ENCODE peak calls at places on chromosomes 13 and 19, in six cellular contexts. One of them, this sample, is unnamed.

GRCh38 chr13:93304868-93305613 is 78.4 kb downstream of the GPC6 start:
- DNase-seq in aorta: no peak
- DNase-seq in NCI-H2081: peak; percentile 17
- DNase-seq in fibroblast of villous mesenchyme: no peak
- DNase-seq in stimulated activated CD8-positive, alpha-beta memory T cell treated with anti-CD3 and anti-CD28 coated beads, Interleukin-4, amount 100 ng/mL, for 24 hours: no peak
- DNase-seq in CD4-positive, alpha-beta memory T cell: no peak
- DNase-seq in this sample: no peak

GRCh38 chr13:95074820-95075219 is 226.4 kb downstream of the ABCC4 start:
- DNase-seq in aorta: no peak
- DNase-seq in CD4-positive, alpha-beta memory T cell: no peak
- DNase-seq in NCI-H2081: no peak
- DNase-seq in fibroblast of villous mesenchyme: no peak
- DNase-seq in stimulated activated CD8-positive, alpha-beta memory T cell treated with anti-CD3 and anti-CD28 coated beads, Interleukin-4, amount 100 ng/mL, for 24 hours: no peak
- DNase-seq in this sample: no peak

GRCh38 chr13:36839981-36840380 is 21.0 kb downstream of the RFXAP start:
- DNase-seq in fibroblast of villous mesenchyme: no peak
- DNase-seq in CD4-positive, alpha-beta memory T cell: no peak
- DNase-seq in aorta: no peak
- DNase-seq in stimulated activated CD8-positive, alpha-beta memory T cell treated with anti-CD3 and anti-CD28 coated beads, Interleukin-4, amount 100 ng/mL, for 24 hours: no peak
- DNase-seq in NCI-H2081: no peak
- DNase-seq in this sample: no peak

GRCh38 chr19:45296365-45296764 is 26.3 kb downstream of the CKM start:
- DNase-seq in fibroblast of villous mesenchyme: no peak
- DNase-seq in stimulated activated CD8-positive, alpha-beta memory T cell treated with anti-CD3 and anti-CD28 coated beads, Interleukin-4, amount 100 ng/mL, for 24 hours: no peak
- DNase-seq in NCI-H2081: no peak
- DNase-seq in aorta: no peak
- DNase-seq in CD4-positive, alpha-beta memory T cell: no peak
- DNase-seq in this sample: no peak

GRCh38 chr13:87887459-87888123 is 216.4 kb downstream of the SLITRK5 start:
- DNase-seq in aorta: no peak
- DNase-seq in NCI-H2081: no peak
- DNase-seq in stimulated activated CD8-positive, alpha-beta memory T cell treated with anti-CD3 and anti-CD28 coated beads, Interleukin-4, amount 100 ng/mL, for 24 hours: no peak
- DNase-seq in CD4-positive, alpha-beta memory T cell: no peak
- DNase-seq in fibroblast of villous mesenchyme: no peak
- DNase-seq in this sample: no peak

GRCh38 chr13:108483981-108484380 is 145.4 kb upstream of the MYO16 start:
- DNase-seq in CD4-positive, alpha-beta memory T cell: no peak
- DNase-seq in NCI-H2081: no peak
- DNase-seq in stimulated activated CD8-positive, alpha-beta memory T cell treated with anti-CD3 and anti-CD28 coated beads, Interleukin-4, amount 100 ng/mL, for 24 hours: no peak
- DNase-seq in aorta: no peak
- DNase-seq in fibroblast of villous mesenchyme: no peak
- DNase-seq in this sample: peak; percentile 61

GRCh38 chr13:25731511-25731910 is 320.3 kb downstream of the SHISA2 start:
- DNase-seq in aorta: no peak
- DNase-seq in stimulated activated CD8-positive, alpha-beta memory T cell treated with anti-CD3 and anti-CD28 coated beads, Interleukin-4, amount 100 ng/mL, for 24 hours: no peak
- DNase-seq in fibroblast of villous mesenchyme: no peak
- DNase-seq in CD4-positive, alpha-beta memory T cell: no peak
- DNase-seq in NCI-H2081: no peak
- DNase-seq in this sample: no peak

GRCh38 chr13:99590519-99591011 is 89.3 kb downstream of the TM9SF2 start:
- DNase-seq in stimulated activated CD8-positive, alpha-beta memory T cell treated with anti-CD3 and anti-CD28 coated beads, Interleukin-4, amount 100 ng/mL, for 24 hours: no peak
- DNase-seq in aorta: no peak
- DNase-seq in fibroblast of villous mesenchyme: peak; percentile 11
- DNase-seq in CD4-positive, alpha-beta memory T cell: no peak
- DNase-seq in NCI-H2081: no peak
- DNase-seq in this sample: peak; percentile 47

GRCh38 chr19:32869369-32870153 is at the start of gene SLC7A9:
- DNase-seq in aorta: no peak
- DNase-seq in stimulated activated CD8-positive, alpha-beta memory T cell treated with anti-CD3 and anti-CD28 coated beads, Interleukin-4, amount 100 ng/mL, for 24 hours: no peak
- DNase-seq in NCI-H2081: no peak
- DNase-seq in CD4-positive, alpha-beta memory T cell: no peak
- DNase-seq in fibroblast of villous mesenchyme: no peak
- DNase-seq in this sample: no peak

GRCh38 chr13:110387451-110388140 is 80.5 kb downstream of the COL4A2 start:
- DNase-seq in stimulated activated CD8-positive, alpha-beta memory T cell treated with anti-CD3 and anti-CD28 coated beads, Interleukin-4, amount 100 ng/mL, for 24 hours: no peak
- DNase-seq in CD4-positive, alpha-beta memory T cell: no peak
- DNase-seq in NCI-H2081: no peak
- DNase-seq in aorta: peak; percentile 90
- DNase-seq in fibroblast of villous mesenchyme: peak; percentile 87
- DNase-seq in this sample: peak; percentile 85

GRCh38 chr19:44345969-44346368 is 10.5 kb downstream of the ZNF112 start:
- DNase-seq in fibroblast of villous mesenchyme: no peak
- DNase-seq in CD4-positive, alpha-beta memory T cell: no peak
- DNase-seq in NCI-H2081: peak; percentile 46
- DNase-seq in aorta: no peak
- DNase-seq in stimulated activated CD8-positive, alpha-beta memory T cell treated with anti-CD3 and anti-CD28 coated beads, Interleukin-4, amount 100 ng/mL, for 24 hours: no peak
- DNase-seq in this sample: no peak

GRCh38 chr13:50654341-50654740 is 189.2 kb downstream of the DLEU7 start:
- DNase-seq in aorta: no peak
- DNase-seq in NCI-H2081: no peak
- DNase-seq in fibroblast of villous mesenchyme: no peak
- DNase-seq in stimulated activated CD8-positive, alpha-beta memory T cell treated with anti-CD3 and anti-CD28 coated beads, Interleukin-4, amount 100 ng/mL, for 24 hours: no peak
- DNase-seq in CD4-positive, alpha-beta memory T cell: no peak
- DNase-seq in this sample: no peak

This sample was measured in choroid plexus epithelial cell.